ENCODE peak calls at places on chromosome 17, in five cellular contexts. M is AG09309, A is RWPE1, J is GM23338, Y is cardiac muscle cell. X is an unnamed sample.

GRCh38 chr17:74192950-74193781 is 10.3 kb upstream of the RPL38 start:
- DNase-seq in Y (no peak), J (no peak), A (no peak), M (no peak), X (no peak)

GRCh38 chr17:37446027-37446426 is 39.3 kb downstream of the TADA2A start:
- DNase-seq in M (no peak), A (peak), Y (no peak), J (no peak), X (no peak)

GRCh38 chr17:36941265-36942021 is 4.2 kb downstream of the LHX1 start:
- DNase-seq in M (no peak), Y (no peak), J (peak), A (no peak), X (no peak)

GRCh38 chr17:1975573-1975972 is 49.6 kb downstream of the RTN4RL1 start:
- DNase-seq in Y (no peak), A (no peak), J (no peak), M (no peak), X (no peak)

GRCh38 chr17:18988546-18989173 is 15.9 kb downstream of the FAM83G start:
- DNase-seq in A (no peak), J (no peak), M (no peak), Y (no peak), X (no peak)

GRCh38 chr17:81210868-81211267 is 11.9 kb downstream of the CEP131 start:
- DNase-seq in Y (no peak), A (no peak), M (no peak), J (peak), X (no peak)

GRCh38 chr17:61248399-61248798 is 151.2 kb upstream of the TBX2 start:
- DNase-seq in M (no peak), Y (no peak), J (no peak), A (no peak), X (no peak)

GRCh38 chr17:48047113-48047740 is 932 bp upstream of the NFE2L1 start:
- DNase-seq in Y (no peak), J (peak), A (no peak), M (no peak), X (no peak)

GRCh38 chr17:30279156-30279555 is 12.6 kb downstream of the BLMH start:
- DNase-seq in Y (no peak), M (no peak), A (no peak), J (no peak), X (no peak)

GRCh38 chr17:19378416-19379293 is at the start of gene MAPK7:
- DNase-seq in A (no peak), Y (no peak), M (no peak), J (peak), X (no peak)

GRCh38 chr17:13311301-13311700 is 290.4 kb downstream of the HS3ST3A1 start:
- DNase-seq in J (no peak), A (no peak), Y (peak), M (peak), X (no peak)

GRCh38 chr17:65550075-65550635 is 11.3 kb downstream of the AXIN2 start:
- DNase-seq in M (no peak), A (no peak), Y (no peak), J (peak), X (no peak)

GRCh38 chr17:61570118-61570517 is 20.9 kb downstream of the NACA2 start:
- DNase-seq in M (no peak), A (no peak), J (no peak), Y (peak), X (no peak)

GRCh38 chr17:29145289-29146058 is 34.7 kb downstream of the MYO18A start:
- DNase-seq in Y (peak), J (peak), A (no peak), M (no peak), X (no peak)

GRCh38 chr17:29565643-29566472 is 979 bp downstream of the ABHD15 start:
- DNase-seq in M (no peak), Y (no peak), J (peak), A (no peak), X (peak)

GRCh38 chr17:65551641-65552040 is 9.8 kb downstream of the AXIN2 start:
- DNase-seq in M (no peak), A (no peak), Y (no peak), J (no peak), X (no peak)

GRCh38 chr17:19366637-19366972 is 4.1 kb upstream of the B9D1 start:
- DNase-seq in M (no peak), Y (no peak), A (no peak), J (no peak), X (no peak)

GRCh38 chr17:30344283-30345088 is 10.6 kb upstream of the TMIGD1 start:
- DNase-seq in M (no peak), J (no peak), A (no peak), Y (peak), X (no peak)

GRCh38 chr17:47732399-47733046 is 513 bp upstream of the TBX21 start:
- DNase-seq in Y (no peak), A (no peak), J (peak), M (no peak), X (no peak)

GRCh38 chr17:59346876-59347407 is 15.5 kb downstream of the YPEL2 start:
- DNase-seq in J (no peak), M (no peak), A (no peak), Y (no peak), X (no peak)

GRCh38 chr17:44599298-44600175 is 42.3 kb downstream of the FZD2 start:
- DNase-seq in J (peak), Y (peak), A (peak), M (peak), X (no peak)

GRCh38 chr17:1002771-1003555 is 6.0 kb downstream of the TIMM22 start:
- DNase-seq in M (peak), Y (peak), J (no peak), A (no peak), X (no peak)

GRCh38 chr17:77208217-77208808 is 67.5 kb downstream of the SEC14L1 start:
- DNase-seq in M (peak), A (no peak), Y (peak), J (peak), X (no peak)

GRCh38 chr17:13002761-13003453 is 14.9 kb downstream of the ELAC2 start:
- DNase-seq in A (peak), J (peak), M (peak), Y (peak), X (peak)

GRCh38 chr17:48113201-48113676 is 5.7 kb downstream of the SNX11 start:
- DNase-seq in A (no peak), Y (peak), J (no peak), M (no peak), X (no peak)

GRCh38 chr17:44501866-44502265 is 1.3 kb downstream of the GPATCH8 start:
- DNase-seq in J (no peak), A (no peak), M (no peak), Y (no peak), X (no peak)

GRCh38 chr17:67435122-67435521 is 58.0 kb downstream of the PITPNC1 start:
- DNase-seq in Y (peak), A (no peak), J (no peak), M (no peak), X (no peak)

GRCh38 chr17:81542431-81543338 is 9.5 kb downstream of the FAAP100 start:
- DNase-seq in J (no peak), A (no peak), M (no peak), Y (no peak), X (no peak)

GRCh38 chr17:77790143-77790829 is 168.2 kb upstream of the TNRC6C start:
- DNase-seq in J (peak), A (no peak), Y (no peak), M (no peak), X (no peak)

GRCh38 chr17:47937915-47938314 is 3.5 kb upstream of the PNPO start:
- DNase-seq in Y (no peak), M (no peak), A (no peak), J (no peak), X (no peak)

GRCh38 chr17:66938656-66939055 is 25.9 kb upstream of the CACNG4 start:
- DNase-seq in A (no peak), J (no peak), M (no peak), Y (no peak), X (no peak)

GRCh38 chr17:44637066-44637465 is 19.2 kb upstream of the MEIOC start:
- DNase-seq in A (no peak), Y (no peak), J (no peak), M (no peak), X (no peak)

GRCh38 chr17:57403241-57403640 is 146.9 kb downstream of the MSI2 start:
- DNase-seq in M (no peak), Y (no peak), J (no peak), A (no peak), X (no peak)

GRCh38 chr17:57399690-57400089 is 143.4 kb downstream of the MSI2 start:
- DNase-seq in Y (no peak), J (no peak), A (no peak), M (no peak), X (no peak)

GRCh38 chr17:57402691-57403090 is 146.4 kb downstream of the MSI2 start:
- DNase-seq in J (no peak), M (no peak), A (no peak), Y (no peak), X (no peak)

GRCh38 chr17:57400648-57401047 is 144.3 kb downstream of the MSI2 start:
- DNase-seq in M (no peak), Y (no peak), J (no peak), A (no peak), X (no peak)

DNA sequence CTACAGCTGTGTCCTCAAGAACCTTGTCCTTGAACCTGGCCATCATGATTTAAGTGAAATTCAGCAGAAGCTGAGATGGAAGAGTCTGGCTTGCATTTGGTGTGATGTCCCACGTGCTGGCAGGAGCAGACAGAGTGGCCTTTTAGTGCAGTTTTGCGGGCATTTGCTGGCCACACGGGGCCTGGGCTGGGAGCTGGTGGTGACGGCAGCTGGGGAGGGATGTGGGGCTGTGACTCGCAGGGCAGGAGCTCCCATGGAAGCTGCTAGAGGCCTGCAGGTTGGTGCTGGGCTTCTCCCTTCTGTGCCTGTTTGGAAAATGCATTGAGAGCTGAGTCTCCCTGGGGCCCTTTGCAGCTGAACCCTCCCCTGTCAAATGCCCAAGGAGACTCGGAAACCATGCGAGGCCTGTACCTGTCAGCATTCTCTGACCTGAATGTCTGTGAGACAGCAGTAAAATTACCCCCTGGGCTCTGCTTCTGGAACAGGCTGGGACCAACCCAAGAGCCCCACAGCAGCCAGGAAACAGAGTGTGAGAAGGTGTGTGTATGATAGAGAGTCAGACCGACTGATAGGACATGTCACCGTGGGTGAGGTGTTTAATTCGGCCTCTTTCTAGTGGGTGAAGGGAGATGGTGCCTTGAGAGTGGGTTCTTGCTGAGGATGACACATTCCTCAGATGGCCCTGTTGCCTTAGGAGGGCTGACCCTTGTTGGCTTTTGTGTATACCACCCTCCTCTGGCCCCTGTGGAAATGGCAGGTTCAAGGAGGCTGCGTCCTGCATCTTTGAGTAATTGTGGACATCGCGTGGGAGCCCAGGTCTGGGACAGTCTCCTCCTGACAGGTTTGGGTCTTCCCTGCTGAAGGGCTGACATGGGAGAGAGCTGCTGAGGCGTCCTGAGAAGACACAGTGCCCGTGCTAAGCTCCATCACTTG is 145.5 kb downstream of the MSI2 start:
- DNase-seq in J (peak), Y (no peak), M (no peak), A (no peak), X (no peak)
- TF ChIP-seq CTCF in J (peak), Y (no peak), M (no peak), A (no peak), X (no peak)

GRCh38 chr17:4297351-4297750 is 33.6 kb upstream of the ANKFY1 start:
- DNase-seq in J (no peak), M (no peak), A (no peak), Y (no peak), X (no peak)

GRCh38 chr17:4301066-4301465 is 37.3 kb upstream of the ANKFY1 start:
- DNase-seq in M (no peak), Y (no peak), A (no peak), J (no peak), X (no peak)

GRCh38 chr17:4293572-4293971 is 29.8 kb upstream of the ANKFY1 start:
- DNase-seq in Y (no peak), J (no peak), M (no peak), A (no peak), X (no peak)

DNA sequence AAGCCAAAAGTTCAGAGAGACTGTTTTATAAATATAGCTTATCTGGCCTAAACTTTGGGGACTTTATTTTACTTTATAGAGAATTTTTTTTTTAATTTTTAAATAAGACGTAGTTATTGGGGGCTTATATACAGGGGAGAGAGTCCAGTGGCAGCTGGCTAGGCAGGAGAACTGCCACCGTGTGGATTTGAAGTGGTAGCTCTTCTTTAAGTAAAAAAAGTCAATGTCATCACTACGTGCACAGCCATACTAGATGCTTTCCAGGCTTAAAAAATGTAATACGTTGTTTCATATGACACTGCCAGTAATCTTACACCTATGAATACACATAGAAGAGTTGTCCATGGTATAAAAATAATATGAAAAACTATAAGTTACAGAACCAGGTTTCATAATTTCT is 31.9 kb upstream of the ANKFY1 start:
- DNase-seq in Y (no peak), J (no peak), M (no peak), A (no peak), X (no peak)
- TF ChIP-seq CTCF in Y (no peak), J (no peak), M (no peak), A (no peak), X (no peak)

DNA sequence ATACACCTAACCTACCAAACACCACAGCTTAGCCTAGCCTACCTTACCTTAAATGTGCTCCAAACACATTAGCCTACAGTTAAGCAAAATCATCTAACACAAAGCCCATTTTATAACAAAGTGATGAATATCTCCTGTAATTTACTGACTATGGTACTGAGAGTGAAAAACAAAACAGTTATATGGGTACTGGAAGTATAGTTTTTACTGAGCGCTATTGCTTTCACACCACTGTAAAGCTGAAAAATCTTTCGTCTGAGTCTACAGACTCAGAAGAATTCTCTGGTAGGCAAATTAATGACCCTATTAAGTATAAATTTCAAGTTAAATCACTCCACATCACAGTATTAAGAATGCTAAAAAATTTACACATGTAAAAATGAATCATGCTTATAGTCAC is 3.4 kb downstream of the GRB2 start:
- DNase-seq in Y (no peak), M (no peak), J (no peak), A (no peak), X (no peak)
- TF ChIP-seq CTCF in Y (no peak), M (no peak), J (no peak), A (no peak), X (no peak)

GRCh38 chr17:53948323-53948722 is 125.6 kb downstream of the KIF2B start:
- DNase-seq in J (no peak), Y (no peak), M (no peak), A (no peak), X (no peak)

GRCh38 chr17:53950858-53951250 is 128.1 kb downstream of the KIF2B start:
- DNase-seq in J (no peak), Y (no peak), A (peak), M (no peak), X (no peak)

GRCh38 chr17:53949473-53950090 is 126.9 kb downstream of the KIF2B start:
- DNase-seq in A (no peak), Y (no peak), M (no peak), J (peak), X (no peak)

DNA sequence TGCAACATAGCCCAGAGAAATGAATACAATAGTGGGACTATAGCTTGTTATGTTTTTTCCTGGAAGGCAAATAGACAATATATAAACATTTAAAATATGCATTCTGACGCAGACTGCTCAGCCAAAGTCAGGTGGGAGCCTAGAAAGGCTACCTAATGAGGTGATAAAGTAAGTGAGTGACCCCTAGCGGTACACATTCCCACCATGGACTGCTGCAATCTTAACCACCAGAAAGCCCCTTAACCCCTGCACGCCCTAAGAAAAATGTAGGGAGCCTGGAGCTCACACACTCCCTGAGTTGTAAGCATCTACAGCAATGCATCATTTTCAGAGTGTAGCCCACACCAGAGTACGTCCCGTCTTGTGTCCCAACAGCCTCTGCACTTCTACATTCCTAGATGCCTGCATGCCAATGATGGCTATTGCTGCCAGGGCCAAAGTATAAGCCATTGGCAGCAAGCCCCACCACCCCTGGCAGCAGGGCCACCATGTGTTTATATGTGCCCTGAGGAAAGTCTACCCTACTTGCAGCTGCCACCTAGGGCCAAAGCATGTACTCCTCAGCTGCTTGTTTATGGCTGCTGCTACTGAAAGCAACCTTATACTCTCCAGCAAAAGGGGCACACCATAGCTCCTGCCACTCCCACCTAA is 127.6 kb downstream of the KIF2B start:
- DNase-seq in Y (no peak), M (no peak), J (peak), A (no peak), X (no peak)
- TF ChIP-seq CTCF in Y (no peak), M (no peak), J (peak), A (no peak), X (no peak)

GRCh38 chr17:56870163-56870651 is 36.3 kb downstream of the DGKE start:
- DNase-seq in M (no peak), J (no peak), Y (no peak), A (no peak), X (no peak)

GRCh38 chr17:56866076-56866475 is 32.1 kb downstream of the DGKE start:
- DNase-seq in J (no peak), M (no peak), Y (no peak), A (no peak), X (no peak)

GRCh38 chr17:56866496-56866895 is 32.5 kb downstream of the DGKE start:
- DNase-seq in M (no peak), Y (no peak), J (no peak), A (no peak), X (no peak)

GRCh38 chr17:56868716-56869115 is 34.8 kb downstream of the DGKE start:
- DNase-seq in A (no peak), Y (no peak), J (no peak), M (no peak), X (no peak)

GRCh38 chr17:56867948-56868376 is 34.0 kb downstream of the DGKE start:
- DNase-seq in Y (peak), M (no peak), A (no peak), J (no peak), X (no peak)
- TF ChIP-seq CTCF in Y (no peak), M (no peak), A (no peak), J (no peak), X (no peak)

GRCh38 chr17:50117202-50118040 is 12.5 kb downstream of the SAMD14 start:
- DNase-seq in Y (peak), A (peak), J (peak), M (no peak), X (peak)
- TF ChIP-seq CTCF in Y (peak), A (peak), J (peak), M (peak), X (peak)

GRCh38 chr17:42775534-42776098 is 2.4 kb downstream of the VPS25 start:
- DNase-seq in M (no peak), Y (peak), J (no peak), A (no peak), X (no peak)
- TF ChIP-seq CTCF in M (no peak), Y (no peak), J (no peak), A (no peak), X (no peak)

DNA sequence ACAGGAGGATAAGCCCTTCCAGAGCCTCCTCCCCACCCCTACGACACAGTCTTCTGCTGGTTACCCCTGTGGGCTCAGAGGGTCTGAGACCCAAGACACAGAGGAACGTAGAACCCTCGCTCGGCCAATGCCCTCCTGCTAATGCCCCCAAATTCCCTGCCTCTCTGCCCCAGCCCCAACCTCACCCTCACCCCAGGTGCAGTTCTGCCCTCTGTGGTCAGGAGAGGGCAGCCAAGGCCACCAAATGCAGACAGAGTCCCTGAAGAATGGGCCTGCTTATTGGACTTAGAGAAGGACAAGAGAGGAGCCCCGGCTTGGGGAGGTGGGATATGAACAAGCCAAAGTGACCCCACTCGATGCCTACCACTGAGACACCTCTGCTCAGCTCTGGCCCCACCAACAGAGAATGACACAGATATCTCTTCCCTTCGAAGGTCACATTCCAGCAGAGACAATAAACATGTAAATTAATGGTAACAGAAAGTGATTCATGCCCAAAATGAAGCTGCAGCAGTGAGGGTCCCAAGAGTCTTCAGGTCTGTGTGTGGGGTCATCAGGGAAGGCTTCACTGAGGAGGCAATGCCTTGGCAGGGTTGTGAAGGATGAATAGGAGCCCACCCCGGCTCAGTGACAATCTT is 80.9 kb upstream of the CCL1 start:
- DNase-seq in A (peak), Y (no peak), M (no peak), J (peak), X (no peak)
- TF ChIP-seq CTCF in A (no peak), Y (no peak), M (peak), J (peak), X (no peak)

GRCh38 chr17:71142333-71142732 is 973.0 kb downstream of the KCNJ2 start:
- DNase-seq in M (no peak), A (no peak), Y (no peak), J (no peak), X (no peak)
- TF ChIP-seq CTCF in M (no peak), A (no peak), Y (no peak), J (no peak), X (no peak)

X was measured in mesothelial cell of epicardium.